ENCODE peak calls at places on chromosomes 2 and 18, in four cellular contexts. O is A549, Z is GM12892, Q is body of pancreas. G is an unnamed sample.

GRCh38 chr2:223576873-223577272 is 25.3 kb downstream of the SCG2 start:
- DNase-seq in O (no peak), Z (no peak), Q (no peak), G (no peak)

GRCh38 chr2:10331702-10332401 is 29.1 kb downstream of the HPCAL1 start:
- DNase-seq in O (no peak), Z (peak), Q (no peak), G (no peak)

GRCh38 chr2:67259581-67260347 is 137.4 kb upstream of the ETAA1 start:
- DNase-seq in O (peak), Z (no peak), Q (peak), G (no peak)

GRCh38 chr18:73691118-73691517 is 456.5 kb downstream of the FBXO15 start:
- DNase-seq in O (no peak), Z (no peak), Q (no peak), G (no peak)

GRCh38 chr2:9844036-9844483 is 786 bp downstream of the TAF1B start:
- DNase-seq in O (no peak), Z (no peak), Q (no peak), G (no peak)

GRCh38 chr18:75639468-75639831 is 211.9 kb upstream of the SMIM21 start:
- DNase-seq in O (no peak), Z (no peak), Q (no peak), G (no peak)

GRCh38 chr2:137117385-137117784 is 352.0 kb downstream of the THSD7B start:
- DNase-seq in O (no peak), Z (no peak), Q (no peak), G (no peak)

GRCh38 chr18:58268849-58269248 is 224.8 kb downstream of the NEDD4L start:
- DNase-seq in O (peak), Z (no peak), Q (no peak), G (no peak)

GRCh38 chr2:70948350-70949003 is 12.8 kb downstream of the ATP6V1B1 start:
- DNase-seq in O (peak), Z (peak), Q (peak), G (no peak)

GRCh38 chr2:222523783-222524544 is 99.6 kb downstream of the SGPP2 start:
- DNase-seq in O (no peak), Z (no peak), Q (no peak), G (no peak)

DNA sequence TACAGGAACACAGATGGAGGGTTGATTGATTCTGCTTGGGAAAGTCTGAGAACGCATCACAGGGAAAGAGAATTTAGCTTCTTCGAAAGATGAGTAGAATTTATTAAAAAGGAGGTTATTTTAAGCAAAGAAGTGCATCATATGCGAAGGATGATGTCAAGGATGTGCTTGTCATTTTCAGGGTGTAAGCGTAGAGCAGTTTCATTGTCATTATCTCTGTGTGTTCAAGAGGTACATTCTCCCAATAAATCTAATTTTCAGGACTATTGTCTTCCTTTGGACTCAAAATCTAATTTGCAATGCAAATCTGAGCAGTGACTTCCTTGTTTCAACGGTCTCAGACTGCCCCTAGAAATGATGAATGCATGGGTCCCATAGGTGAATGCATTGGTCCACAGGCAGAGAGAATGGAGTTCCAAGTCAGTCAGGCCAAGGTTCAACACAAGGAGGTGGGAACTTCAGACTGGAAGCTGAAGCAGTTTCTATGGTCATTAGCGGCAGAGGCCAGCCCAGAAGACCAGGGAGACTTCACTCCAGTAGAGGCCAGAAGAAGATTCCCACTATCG is 99.8 kb downstream of the CDC42EP3 start:
- DNase-seq in O (no peak), Z (no peak), Q (no peak), G (no peak)
- TF ChIP-seq POLR2A in O (no peak), Z (peak), Q (no peak), G (no peak)

GRCh38 chr2:218216674-218217365 is at the start of gene ARPC2:
- DNase-seq in O (peak), Z (peak), Q (peak), G (peak)
- TF ChIP-seq POLR2A in O (peak), Z (peak), Q (peak), G (peak)

DNA sequence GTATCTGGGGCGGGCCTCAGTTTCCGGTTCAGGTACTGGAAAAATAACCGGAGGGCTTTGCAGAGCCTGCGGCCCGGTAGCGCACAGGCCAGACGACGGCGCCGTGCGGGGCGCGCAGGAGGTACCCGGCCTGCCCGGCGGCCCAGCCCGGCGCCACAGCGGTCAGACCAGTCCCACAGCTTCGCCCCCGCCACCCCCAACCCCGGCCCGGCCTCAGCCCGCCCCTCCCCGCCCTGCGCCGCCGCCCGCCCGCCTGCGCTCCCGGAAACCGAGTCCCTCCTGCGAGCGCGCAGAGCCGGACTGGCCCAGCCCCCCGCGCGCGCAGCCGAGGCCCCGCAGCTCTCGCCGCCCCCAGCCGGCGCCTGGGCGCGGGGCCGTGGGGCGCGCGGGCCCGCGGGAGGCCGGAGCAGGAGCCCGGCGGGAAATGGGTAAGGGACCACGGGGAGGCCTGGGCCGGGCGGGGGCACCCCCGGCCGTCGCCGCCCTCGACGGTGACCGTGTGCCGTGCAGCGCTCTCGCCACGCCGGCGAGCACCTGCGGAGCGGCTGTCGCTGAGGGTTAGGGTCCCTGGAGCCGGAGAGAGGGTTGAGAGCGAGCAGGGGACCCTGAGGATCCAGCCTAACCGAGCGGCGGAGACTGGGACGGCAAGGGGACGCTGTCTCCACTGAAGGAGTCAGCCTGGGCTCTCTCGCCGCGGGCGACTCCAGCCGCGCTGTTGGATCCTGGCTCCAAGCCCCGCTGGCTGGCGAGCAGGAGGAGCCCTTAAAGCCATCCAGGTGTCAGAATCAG is 16.5 kb upstream of the PSD4 start:
- DNase-seq in O (no peak), Z (peak), Q (peak), G (no peak)
- TF ChIP-seq POLR2A in O (no peak), Z (no peak), Q (no peak), G (no peak)

DNA sequence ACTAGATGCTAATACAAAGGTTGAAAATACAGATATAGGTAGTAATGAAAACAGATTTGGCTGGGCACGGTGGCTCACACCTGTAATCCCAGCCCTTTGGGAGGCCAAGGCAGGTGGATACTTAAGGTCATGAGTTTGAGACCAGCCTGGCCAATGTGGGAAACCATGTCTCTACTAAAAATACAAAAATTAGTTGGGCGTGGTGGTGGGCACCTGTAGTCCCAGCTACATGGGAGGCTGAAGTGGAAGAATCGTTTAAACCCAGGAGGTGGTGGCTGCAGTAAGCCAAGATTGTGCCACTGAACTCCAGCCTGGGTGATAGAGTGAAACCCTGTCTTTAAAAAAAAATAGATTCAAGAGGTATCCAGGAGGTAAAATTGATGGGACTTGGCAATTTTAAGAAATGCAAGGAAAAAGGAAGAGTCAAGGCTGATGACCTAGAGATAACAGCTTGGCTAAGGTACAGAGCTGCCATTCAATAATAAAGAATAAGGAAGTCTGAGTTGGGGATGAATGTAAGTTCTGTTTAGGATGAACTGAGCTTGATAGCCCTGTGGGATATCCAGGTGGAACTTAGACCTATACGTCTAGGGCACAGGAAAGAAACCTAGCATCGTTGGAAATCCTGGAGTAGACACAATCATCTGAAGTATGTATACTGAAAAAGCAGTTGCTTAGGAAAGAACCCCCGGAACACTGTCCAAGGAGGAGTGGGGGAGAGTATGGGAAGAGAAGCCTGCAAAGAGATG is 9.1 kb downstream of the MAT2A start:
- DNase-seq in O (no peak), Z (no peak), Q (no peak), G (no peak)
- TF ChIP-seq POLR2A in O (no peak), Z (no peak), Q (no peak), G (peak)

DNA sequence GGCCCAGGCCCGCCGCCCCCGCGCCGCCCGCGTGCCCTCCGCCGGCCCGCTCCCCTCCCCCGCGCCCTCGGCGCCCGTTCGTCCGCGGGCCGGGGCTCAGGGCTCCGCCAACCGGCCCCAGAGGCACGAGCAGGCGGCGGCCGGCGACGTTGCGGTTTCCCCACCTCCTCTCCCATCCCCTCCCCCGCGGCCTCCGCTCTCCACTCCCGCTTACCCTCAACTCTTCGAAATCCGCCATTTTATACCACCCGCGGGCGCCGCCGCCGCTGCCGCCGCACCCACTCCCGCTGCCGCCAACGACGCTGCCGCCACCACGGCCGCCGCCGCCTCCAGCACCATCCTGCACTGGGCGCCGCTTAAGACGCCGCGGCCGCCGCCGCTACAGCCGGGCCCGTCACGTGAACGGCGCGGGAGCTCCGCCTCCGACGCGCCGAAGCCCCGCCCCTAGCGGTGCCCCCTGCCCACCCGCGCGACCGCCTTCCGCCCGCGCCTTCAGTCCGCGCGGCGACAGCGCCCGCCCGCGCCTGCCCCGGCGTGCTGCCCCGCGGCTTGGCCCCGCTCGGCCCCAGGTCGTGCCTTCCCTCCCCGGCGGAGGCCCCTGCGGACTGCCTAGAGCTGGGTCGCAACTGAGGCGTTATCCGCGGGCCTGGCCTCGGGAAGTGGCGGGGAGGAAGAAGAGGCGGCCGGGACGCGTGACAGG is at the start of the genes KATNAL2 and PIAS2:
- DNase-seq in O (peak), Z (peak), Q (peak), G (peak)
- TF ChIP-seq POLR2A in O (peak), Z (peak), Q (peak), G (peak)

G was measured in H1.